ENCODE peak calls at places on chromosome 14, in four cellular contexts. One of them, this sample, is unnamed.

GRCh38 chr14:103205541-103205906 is 82.3 kb downstream of the TNFAIP2 start:
- DNase-seq in fibroblast of mammary gland: no peak
- DNase-seq in dermis blood vessel endothelial cell: no peak
- DNase-seq in G401: no peak
- DNase-seq in this sample: no peak

GRCh38 chr14:50804181-50804721 is 26.7 kb downstream of the NIN start:
- DNase-seq in fibroblast of mammary gland: peak; percentile 78
- DNase-seq in dermis blood vessel endothelial cell: peak; percentile 66
- DNase-seq in G401: peak; percentile 85
- DNase-seq in this sample: peak; percentile 78

GRCh38 chr14:22982477-22983245 is at the start of gene AJUBA:
- DNase-seq in fibroblast of mammary gland: peak; percentile 85
- DNase-seq in dermis blood vessel endothelial cell: peak; percentile 94
- DNase-seq in G401: peak; percentile 23
- DNase-seq in this sample: peak; percentile 88

GRCh38 chr14:34461334-34462131 is 507 bp downstream of the SPTSSA start:
- DNase-seq in fibroblast of mammary gland: peak; percentile 53
- DNase-seq in dermis blood vessel endothelial cell: peak; percentile 62
- DNase-seq in G401: peak; percentile 66
- DNase-seq in this sample: peak; percentile 58

GRCh38 chr14:68312884-68313725 is 479.8 kb downstream of the ZFP36L1 start:
- DNase-seq in fibroblast of mammary gland: no peak
- DNase-seq in dermis blood vessel endothelial cell: no peak
- DNase-seq in G401: no peak
- DNase-seq in this sample: no peak

GRCh38 chr14:57501039-57501557 is 7.4 kb upstream of the CCDC198 start:
- DNase-seq in fibroblast of mammary gland: no peak
- DNase-seq in dermis blood vessel endothelial cell: no peak
- DNase-seq in G401: no peak
- DNase-seq in this sample: no peak

GRCh38 chr14:93045211-93045674 is 70.5 kb downstream of the ITPK1 start:
- DNase-seq in fibroblast of mammary gland: no peak
- DNase-seq in dermis blood vessel endothelial cell: peak; percentile 40
- DNase-seq in G401: no peak
- DNase-seq in this sample: peak; percentile 16

GRCh38 chr14:74510955-74511354 is 17.4 kb downstream of the ISCA2 start:
- DNase-seq in fibroblast of mammary gland: peak; percentile 87
- DNase-seq in dermis blood vessel endothelial cell: peak; percentile 29
- DNase-seq in G401: no peak
- DNase-seq in this sample: peak; percentile 15

GRCh38 chr14:93566065-93566693 is 135.4 kb downstream of the UNC79 start:
- DNase-seq in fibroblast of mammary gland: no peak
- DNase-seq in dermis blood vessel endothelial cell: no peak
- DNase-seq in G401: no peak
- DNase-seq in this sample: no peak

GRCh38 chr14:99036594-99037293 is 235.3 kb downstream of the BCL11B start:
- DNase-seq in fibroblast of mammary gland: no peak
- DNase-seq in dermis blood vessel endothelial cell: no peak
- DNase-seq in G401: no peak
- DNase-seq in this sample: no peak

GRCh38 chr14:24059841-24060388 is 8.1 kb downstream of the CARMIL3 start:
- DNase-seq in fibroblast of mammary gland: no peak
- DNase-seq in dermis blood vessel endothelial cell: no peak
- DNase-seq in G401: no peak
- DNase-seq in this sample: no peak

GRCh38 chr14:68978550-68978911 is 571 bp downstream of the ACTN1 start:
- DNase-seq in fibroblast of mammary gland: no peak
- DNase-seq in dermis blood vessel endothelial cell: peak; percentile 60
- DNase-seq in G401: no peak
- DNase-seq in this sample: peak; percentile 33

GRCh38 chr14:104689620-104690265 is 325 bp downstream of the INF2 start:
- DNase-seq in fibroblast of mammary gland: peak; percentile 25
- DNase-seq in dermis blood vessel endothelial cell: peak; percentile 40
- DNase-seq in G401: no peak
- DNase-seq in this sample: no peak

GRCh38 chr14:44798386-44799242 is 163.1 kb downstream of the KLHL28 start:
- DNase-seq in fibroblast of mammary gland: no peak
- DNase-seq in dermis blood vessel endothelial cell: no peak
- DNase-seq in G401: no peak
- DNase-seq in this sample: no peak

GRCh38 chr14:68622856-68623255 is 170.0 kb downstream of the ZFP36L1 start:
- DNase-seq in fibroblast of mammary gland: no peak
- DNase-seq in dermis blood vessel endothelial cell: no peak
- DNase-seq in G401: no peak
- DNase-seq in this sample: no peak

GRCh38 chr14:81464253-81465001 is 64.3 kb upstream of the STON2 start:
- DNase-seq in fibroblast of mammary gland: peak; percentile 66
- DNase-seq in dermis blood vessel endothelial cell: peak; percentile 77
- DNase-seq in G401: peak; percentile 55
- DNase-seq in this sample: peak; percentile 79

GRCh38 chr14:76446921-76447320 is 71.0 kb downstream of the ESRRB start:
- DNase-seq in fibroblast of mammary gland: no peak
- DNase-seq in dermis blood vessel endothelial cell: no peak
- DNase-seq in G401: no peak
- DNase-seq in this sample: no peak

GRCh38 chr14:87491816-87492215 is 501.2 kb downstream of the GALC start:
- DNase-seq in fibroblast of mammary gland: peak; percentile 1
- DNase-seq in dermis blood vessel endothelial cell: no peak
- DNase-seq in G401: no peak
- DNase-seq in this sample: no peak

GRCh38 chr14:70118064-70118463 is 70.7 kb downstream of the SLC8A3 start:
- DNase-seq in fibroblast of mammary gland: no peak
- DNase-seq in dermis blood vessel endothelial cell: no peak
- DNase-seq in G401: no peak
- DNase-seq in this sample: no peak

GRCh38 chr14:61347771-61348443 is 26.5 kb downstream of the PRKCH start:
- DNase-seq in fibroblast of mammary gland: no peak
- DNase-seq in dermis blood vessel endothelial cell: no peak
- DNase-seq in G401: no peak
- DNase-seq in this sample: no peak

GRCh38 chr14:77615231-77616132 is 955 bp downstream of the SPTLC2 start:
- DNase-seq in fibroblast of mammary gland: peak; percentile 52
- DNase-seq in dermis blood vessel endothelial cell: peak; percentile 54
- DNase-seq in G401: peak; percentile 36
- DNase-seq in this sample: peak; percentile 63

GRCh38 chr14:98136420-98136819 is 1135.6 kb downstream of the BCL11B start:
- DNase-seq in fibroblast of mammary gland: no peak
- DNase-seq in dermis blood vessel endothelial cell: no peak
- DNase-seq in G401: no peak
- DNase-seq in this sample: no peak

GRCh38 chr14:22561661-22562579 is 27.1 kb downstream of the DAD1 start:
- DNase-seq in fibroblast of mammary gland: no peak
- DNase-seq in dermis blood vessel endothelial cell: peak; percentile 60
- DNase-seq in G401: no peak
- DNase-seq in this sample: peak; percentile 70

GRCh38 chr14:42992930-42993329 is 1386.3 kb downstream of the LRFN5 start:
- DNase-seq in fibroblast of mammary gland: no peak
- DNase-seq in dermis blood vessel endothelial cell: no peak
- DNase-seq in G401: no peak
- DNase-seq in this sample: no peak

GRCh38 chr14:72863216-72864006 is 30.5 kb downstream of the DPF3 start:
- DNase-seq in fibroblast of mammary gland: peak; percentile 47
- DNase-seq in dermis blood vessel endothelial cell: no peak
- DNase-seq in G401: no peak
- DNase-seq in this sample: no peak

GRCh38 chr14:37988472-37988871 is 219.2 kb upstream of the SSTR1 start:
- DNase-seq in fibroblast of mammary gland: peak; percentile 16
- DNase-seq in dermis blood vessel endothelial cell: no peak
- DNase-seq in G401: no peak
- DNase-seq in this sample: no peak

GRCh38 chr14:58151264-58151700 is 731 bp downstream of the ARMH4 start:
- DNase-seq in fibroblast of mammary gland: peak; percentile 7
- DNase-seq in dermis blood vessel endothelial cell: no peak
- DNase-seq in G401: peak; percentile 56
- DNase-seq in this sample: peak; percentile 38

GRCh38 chr14:61188936-61189808 is 92.0 kb downstream of the TMEM30B start:
- DNase-seq in fibroblast of mammary gland: peak; percentile 70
- DNase-seq in dermis blood vessel endothelial cell: peak; percentile 86
- DNase-seq in G401: no peak
- DNase-seq in this sample: peak; percentile 70

GRCh38 chr14:105141486-105142281 is 26.9 kb downstream of the JAG2 start:
- DNase-seq in fibroblast of mammary gland: no peak
- DNase-seq in dermis blood vessel endothelial cell: no peak
- DNase-seq in G401: no peak
- DNase-seq in this sample: no peak

GRCh38 chr14:31582286-31582691 is 21.1 kb downstream of the NUBPL start:
- DNase-seq in fibroblast of mammary gland: peak; percentile 65
- DNase-seq in dermis blood vessel endothelial cell: no peak
- DNase-seq in G401: no peak
- DNase-seq in this sample: peak; percentile 28

GRCh38 chr14:92973265-92973797 is 50.4 kb downstream of the CHGA start:
- DNase-seq in fibroblast of mammary gland: peak; percentile 95
- DNase-seq in dermis blood vessel endothelial cell: peak; percentile 47
- DNase-seq in G401: peak; percentile 58
- DNase-seq in this sample: peak; percentile 17

This sample was measured in endothelial cell of umbilical vein.